ENCODE peak calls at places on chromosomes 6 and 20, in ten cellular contexts. Z is AG09309; L is DMS53; J is endothelial cell of umbilical vein; H is stimulated activated naive CD8-positive, alpha-beta T cell treated with anti-CD3 and anti-CD28 coated beads, Interleukin-15, Interleukin-2, amounts not matched to agents 100 U/mL and 50 U/mL, for 24 hours; W is substantia nigra; X is fibroblast of lung; Y is activated CD4-positive, alpha-beta T cell treated with anti-CD3 and anti-CD28 coated beads for 24 hours; P is kidney tubule cell; S is HTR-8/SVneo. C is an unnamed sample.

GRCh38 chr6:118660218-118660569 is 8.8 kb upstream of the CEP85L start:
- DNase-seq in P (no peak), H (peak; percentile 68), L (peak; percentile 48), S (no peak), X (no peak), W (no peak), J (peak; percentile 48), Z (no peak), Y (no peak), C (peak; percentile 57)

GRCh38 chr6:163529605-163530004 is 115.1 kb downstream of the QKI start:
- DNase-seq in Z (peak; percentile 51), S (peak; percentile 33), L (no peak), X (peak; percentile 81), H (no peak), Y (no peak), W (no peak), P (peak; percentile 86), J (peak; percentile 50), C (no peak)

GRCh38 chr6:89605861-89606260 is 32.7 kb downstream of the LYRM2 start:
- DNase-seq in P (no peak), Z (no peak), W (no peak), L (no peak), H (no peak), Y (no peak), X (no peak), J (no peak), S (no peak), C (no peak)

GRCh38 chr6:17081860-17082508 is 19.9 kb upstream of the STMND1 start:
- DNase-seq in W (no peak), X (no peak), L (no peak), J (no peak), H (no peak), S (no peak), Z (no peak), P (no peak), Y (no peak), C (no peak)

GRCh38 chr6:131914234-131914633 is 36.9 kb downstream of the CCN2 start:
- DNase-seq in P (peak; percentile 31), S (no peak), W (no peak), L (peak; percentile 27), Y (no peak), X (peak; percentile 45), Z (no peak), J (peak; percentile 19), H (no peak), C (no peak)

GRCh38 chr6:164982389-164982788 is 327.0 kb downstream of the C6orf118 start:
- DNase-seq in X (no peak), P (no peak), H (no peak), Y (no peak), J (no peak), L (peak; percentile 57), W (no peak), S (no peak), Z (no peak), C (no peak)

GRCh38 chr6:115358616-115359015 is 702.1 kb downstream of the FRK start:
- DNase-seq in X (no peak), Z (no peak), Y (no peak), S (no peak), J (no peak), L (peak; percentile 60), W (no peak), H (no peak), P (no peak), C (no peak)

GRCh38 chr20:39029324-39029820 is 67.2 kb downstream of the DHX35 start:
- DNase-seq in Z (no peak), Y (no peak), J (no peak), S (no peak), X (no peak), W (no peak), H (no peak), P (no peak), L (no peak), C (no peak)

GRCh38 chr6:57013501-57013900 is 33.0 kb upstream of the KIAA1586 start:
- DNase-seq in Y (no peak), Z (peak; percentile 51), P (peak; percentile 93), H (no peak), S (peak; percentile 72), W (no peak), J (no peak), X (peak; percentile 89), L (no peak), C (no peak)

GRCh38 chr20:41309817-41310216 is 7.7 kb downstream of the ZHX3 start:
- DNase-seq in P (peak; percentile 79), L (no peak), J (no peak), Z (no peak), S (no peak), X (peak; percentile 75), Y (no peak), H (no peak), W (no peak), C (no peak)

GRCh38 chr6:158631678-158632537 is 12.6 kb downstream of the DYNLT1 start:
- DNase-seq in Z (no peak), L (peak; percentile 76), Y (no peak), X (peak; percentile 90), J (peak; percentile 97), P (peak; percentile 89), S (peak; percentile 75), W (no peak), H (no peak), C (no peak)

GRCh38 chr6:144338951-144339681 is 54.0 kb downstream of the UTRN start:
- DNase-seq in W (no peak), X (no peak), S (no peak), P (no peak), Y (no peak), L (no peak), Z (no peak), H (no peak), J (no peak), C (no peak)

GRCh38 chr6:88236961-88237360 is 70.8 kb upstream of the CNR1 start:
- DNase-seq in L (no peak), W (no peak), S (no peak), Y (no peak), Z (no peak), X (no peak), H (no peak), P (no peak), J (no peak), C (no peak)

GRCh38 chr6:117547688-117548621 is 54.4 kb downstream of the GOPC start:
- DNase-seq in L (peak; percentile 39), J (peak; percentile 64), P (peak; percentile 75), Z (no peak), H (peak; percentile 55), S (no peak), W (peak; percentile 58), Y (no peak), X (peak; percentile 46), C (no peak)

GRCh38 chr6:145820000-145820399 is 5.4 kb upstream of the FBXO30 start:
- DNase-seq in S (no peak), L (no peak), Y (no peak), H (no peak), Z (no peak), W (no peak), P (no peak), X (no peak), J (no peak), C (no peak)

GRCh38 chr6:6599468-6599873 is 11.0 kb downstream of the LY86 start:
- DNase-seq in X (no peak), S (no peak), P (no peak), Y (no peak), Z (no peak), J (no peak), W (peak; percentile 44), L (no peak), H (no peak), C (no peak)

GRCh38 chr6:165621950-165622349 is 41.1 kb downstream of the PDE10A start:
- DNase-seq in P (peak; percentile 63), Z (no peak), J (no peak), W (no peak), Y (no peak), S (no peak), X (no peak), L (no peak), H (no peak), C (no peak)

GRCh38 chr6:17932362-17932852 is 55.0 kb downstream of the KIF13A start:
- DNase-seq in H (no peak), J (peak; percentile 58), W (no peak), X (peak; percentile 83), S (no peak), Y (no peak), P (peak; percentile 29), Z (peak; percentile 83), L (no peak), C (no peak)

GRCh38 chr6:103101267-103101666 is 1707.8 kb downstream of the GRIK2 start:
- DNase-seq in Z (no peak), W (no peak), J (no peak), X (no peak), S (no peak), P (no peak), L (no peak), H (no peak), Y (no peak), C (no peak)

GRCh38 chr6:158028876-158029275 is 47.2 kb downstream of the SYNJ2 start:
- DNase-seq in X (no peak), Y (no peak), Z (no peak), S (no peak), W (no peak), P (no peak), H (no peak), J (no peak), L (no peak), C (no peak)

GRCh38 chr6:19838442-19839236 is 1.5 kb downstream of the ID4 start:
- DNase-seq in J (no peak), P (peak; percentile 90), W (no peak), X (peak; percentile 12), S (peak; percentile 9), Y (no peak), H (no peak), L (peak; percentile 88), Z (no peak), C (no peak)

GRCh38 chr6:29465279-29465678 is 8.3 kb downstream of the OR2H1 start:
- DNase-seq in Z (no peak), P (no peak), H (no peak), X (no peak), W (no peak), S (no peak), J (no peak), L (peak; percentile 60), Y (no peak), C (no peak)

GRCh38 chr6:81938014-81938761 is 185.7 kb upstream of the TENT5A start:
- DNase-seq in X (peak; percentile 88), S (peak; percentile 20), Z (peak; percentile 82), Y (no peak), J (peak; percentile 76), W (no peak), P (peak; percentile 98), L (peak; percentile 92), H (no peak), C (peak; percentile 0)